ENCODE peak calls at places on chromosomes 6 and 20, in seven cellular contexts. K, R, X, L, J, O and V are unnamed samples.

GRCh38 chr6:118984342-118984741 is 49.4 kb upstream of the MCM9 start:
- DNase-seq in J (no peak), O (no peak), X (no peak), L (no peak), R (no peak), K (no peak), V (no peak)

GRCh38 chr6:83514877-83515466 is 2.6 kb downstream of the PRSS35 start:
- DNase-seq in K (peak; percentile 61), J (no peak), O (peak; percentile 79), R (no peak), X (no peak), L (peak; percentile 62), V (peak; percentile 37)

GRCh38 chr20:25368526-25368925 is 22.1 kb downstream of the ABHD12 start:
- DNase-seq in O (no peak), L (no peak), J (no peak), R (no peak), K (no peak), X (no peak), V (no peak)

GRCh38 chr20:41155267-41155666 is 17.9 kb downstream of the PLCG1 start:
- DNase-seq in J (no peak), R (no peak), K (no peak), X (no peak), O (no peak), L (no peak), V (no peak)

GRCh38 chr20:32201296-32201976 is 6.1 kb downstream of the PLAGL2 start:
- DNase-seq in J (no peak), R (no peak), K (no peak), X (no peak), O (peak; percentile 65), L (no peak), V (no peak)

GRCh38 chr6:105757512-105758200 is 328.5 kb upstream of the PRDM1 start:
- DNase-seq in K (no peak), L (no peak), X (no peak), O (peak; percentile 84), R (no peak), J (no peak), V (no peak)

GRCh38 chr6:34465551-34466241 is at the start of gene PACSIN1:
- DNase-seq in K (peak; percentile 33), L (no peak), J (no peak), O (peak; percentile 39), X (peak; percentile 71), R (no peak), V (no peak)

GRCh38 chr20:19738936-19739335 is 19.1 kb upstream of the RIN2 start:
- DNase-seq in O (peak; percentile 84), X (no peak), L (no peak), J (no peak), R (no peak), K (no peak), V (no peak)

DNA sequence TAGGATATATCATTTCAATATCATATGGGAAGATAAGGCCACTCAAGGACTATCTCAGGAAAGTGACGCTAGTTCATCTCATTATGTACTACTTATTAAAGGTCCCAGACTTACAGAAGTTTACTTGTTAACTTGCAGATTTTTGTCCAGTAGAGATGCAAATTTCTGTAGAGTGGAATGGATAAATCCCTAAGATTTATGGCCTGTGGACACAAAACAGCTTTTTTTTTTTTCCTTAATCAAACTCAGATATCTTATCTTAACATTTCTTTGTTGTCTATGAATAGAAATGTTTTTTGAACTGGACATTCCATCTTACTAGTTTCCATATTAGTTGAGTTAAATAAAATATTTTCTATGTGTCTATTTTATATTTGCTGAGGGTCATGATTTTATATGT is 110.5 kb upstream of the MAP7 start:
- DNase-seq in J (no peak), X (no peak), L (no peak), K (no peak), O (no peak), R (no peak), V (no peak)
- TF ChIP-seq CTCF in J (no peak), X (no peak), L (no peak), K (no peak), O (no peak), R (no peak), V (no peak)

GRCh38 chr6:10719386-10720228 is 3.3 kb upstream of the TMEM14C start:
- DNase-seq in L (no peak), O (no peak), X (no peak), R (peak; percentile 33), K (peak; percentile 35), J (peak; percentile 74), V (no peak)
- H3K4me3 ChIP-seq in L (peak overlapping the region; percentile 40), O (peak overlapping the region; percentile 54), X (peak overlapping the region; percentile 49), R (peak overlapping the region; percentile 64), K (peak overlapping the region; percentile 62), J (peak overlapping the region; percentile 74), V (no peak overlapping the region)

DNA sequence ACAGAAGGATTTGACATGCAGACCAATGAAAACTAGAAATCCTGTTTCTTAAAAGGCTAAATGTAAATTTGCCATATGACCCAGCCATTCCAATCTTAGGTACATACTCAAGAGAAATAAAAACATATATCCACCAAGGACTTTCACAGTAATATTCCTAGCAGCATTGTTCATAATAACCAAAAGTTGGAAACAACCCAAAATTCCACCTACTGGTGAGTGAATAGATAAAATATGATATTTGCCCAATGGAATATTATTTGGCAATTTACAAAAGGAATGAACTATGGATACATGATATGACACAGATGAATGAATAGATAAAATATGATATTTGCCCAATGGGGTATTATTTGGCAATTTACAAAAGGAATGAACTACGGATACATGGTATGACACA is 22.7 kb downstream of the MTCL3 start:
- DNase-seq in K (no peak), X (no peak), J (no peak), O (peak; percentile 30), L (no peak), R (no peak), V (no peak)
- TF ChIP-seq CTCF in K (no peak), X (no peak), J (no peak), O (no peak), L (no peak), R (no peak), V (no peak)

GRCh38 chr6:121686611-121687023 is 251.2 kb downstream of the GJA1 start:
- DNase-seq in J (peak; percentile 71), O (no peak), R (no peak), K (no peak), L (no peak), X (peak; percentile 53), V (no peak)
- H3K4me3 ChIP-seq in J (no peak overlapping the region), O (no peak overlapping the region), R (no peak overlapping the region), K (no peak overlapping the region), L (no peak overlapping the region), X (no peak overlapping the region), V (no peak overlapping the region)

GRCh38 chr6:44004625-44005506 is 122.4 kb downstream of the MRPL14 start:
- DNase-seq in X (no peak), R (no peak), K (peak; percentile 47), J (peak; percentile 58), O (no peak), L (no peak), V (no peak)
- TF ChIP-seq CTCF in X (no peak), R (no peak), K (peak; percentile 34), J (peak; percentile 24), O (peak; percentile 10), L (peak; percentile 5), V (peak; percentile 40)

DNA sequence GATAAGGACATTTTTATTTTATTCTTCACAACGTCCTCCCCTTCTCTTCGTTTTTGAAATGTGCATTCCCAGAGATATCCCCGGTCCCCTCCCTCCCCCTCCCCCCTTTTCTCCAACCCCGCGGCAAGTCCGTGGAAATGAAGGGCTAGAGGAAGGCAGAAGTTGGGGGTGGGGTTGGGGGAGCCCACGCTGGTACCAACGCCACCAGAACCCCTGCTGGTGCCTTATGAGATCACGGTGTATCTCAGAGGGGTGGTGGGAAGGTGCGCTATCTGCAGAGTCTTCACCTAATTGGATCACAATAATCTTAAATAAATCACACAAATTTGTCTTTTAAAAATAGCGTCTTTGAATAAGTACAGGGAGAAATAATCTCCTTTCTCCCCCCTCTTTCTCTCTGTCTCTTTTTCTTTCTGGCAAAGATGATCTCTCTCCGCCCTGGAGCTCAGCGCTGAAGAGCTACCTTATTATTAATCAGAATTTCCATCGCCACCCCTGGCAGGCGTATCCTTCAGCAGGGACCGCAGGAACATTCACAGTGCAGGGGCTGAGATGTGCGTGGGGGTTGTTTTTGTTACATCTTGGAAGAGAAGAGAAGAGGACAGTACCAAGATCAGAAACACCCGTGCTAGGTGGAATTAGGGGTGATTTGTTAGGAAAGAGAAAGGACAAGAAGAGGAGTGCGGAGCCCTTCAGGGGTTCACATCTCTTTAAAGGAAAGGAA is 924 bp downstream of the CLVS2 start:
- DNase-seq in L (no peak), X (no peak), O (no peak), K (no peak), J (no peak), R (no peak), V (no peak)
- H3K4me3 ChIP-seq in L (peak overlapping the region; percentile 53), X (no peak overlapping the region), O (no peak overlapping the region), K (no peak overlapping the region), J (no peak overlapping the region), R (no peak overlapping the region), V (no peak overlapping the region)

DNA sequence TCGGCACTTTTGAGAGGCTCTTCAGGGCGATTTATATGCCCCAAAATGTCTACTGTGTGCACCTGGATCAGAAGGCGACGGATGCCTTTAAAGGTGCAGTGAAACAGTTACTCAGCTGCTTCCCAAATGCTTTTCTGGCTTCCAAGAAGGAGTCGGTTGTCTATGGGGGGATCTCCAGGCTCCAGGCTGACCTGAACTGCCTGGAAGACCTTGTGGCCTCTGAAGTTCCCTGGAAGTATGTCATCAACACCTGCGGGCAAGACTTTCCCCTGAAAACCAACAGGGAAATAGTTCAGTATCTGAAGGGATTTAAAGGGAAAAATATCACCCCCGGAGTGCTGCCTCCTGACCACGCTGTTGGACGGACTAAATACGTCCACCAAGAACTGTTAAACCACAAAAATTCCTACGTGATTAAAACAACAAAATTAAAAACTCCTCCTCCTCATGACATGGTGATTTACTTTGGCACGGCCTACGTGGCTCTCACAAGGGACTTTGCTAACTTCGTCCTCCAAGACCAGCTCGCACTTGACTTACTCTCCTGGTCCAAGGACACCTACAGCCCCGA is 8.2 kb downstream of the GCNT2 start:
- DNase-seq in X (no peak), O (no peak), K (no peak), J (no peak), R (peak; percentile 45), L (no peak), V (no peak)
- TF ChIP-seq CTCF in X (no peak), O (no peak), K (no peak), J (no peak), R (no peak), L (no peak), V (no peak)